ENCODE peak calls at places on chromosomes 1 and 21, in five cellular contexts. C is GM23338, T is Panc1, Q is K562, B is A549. A is an unnamed sample.

GRCh38 chr1:230713915-230714764 is at the start of gene AGT:
- DNase-seq in Q (no peak), B (no peak), T (no peak), C (no peak), A (no peak)

GRCh38 chr1:228463559-228464455 is 23.4 kb upstream of the RNF187 start:
- DNase-seq in C (peak), B (peak), T (no peak), Q (peak), A (peak)

GRCh38 chr1:18045206-18045605 is 62.4 kb upstream of the IGSF21 start:
- DNase-seq in T (no peak), Q (no peak), C (peak), B (no peak), A (no peak)

GRCh38 chr1:12524266-12524665 is 93.7 kb downstream of the DHRS3 start:
- DNase-seq in C (no peak), B (no peak), T (no peak), Q (no peak), A (no peak)

GRCh38 chr1:79603862-79604261 is 597.3 kb upstream of the ADGRL4 start:
- DNase-seq in T (no peak), Q (no peak), B (no peak), C (no peak), A (no peak)

GRCh38 chr1:11109361-11109760 is 9.7 kb upstream of the EXOSC10 start:
- DNase-seq in B (no peak), T (no peak), C (no peak), Q (no peak), A (no peak)

GRCh38 chr1:63688302-63688701 is 85.5 kb upstream of the ROR1 start:
- DNase-seq in B (no peak), Q (no peak), C (no peak), T (no peak), A (no peak)

GRCh38 chr1:117735045-117735992 is 129.5 kb downstream of the TENT5C start:
- DNase-seq in T (no peak), C (peak), Q (peak), B (peak), A (no peak)

GRCh38 chr1:114154963-114155322 is 1.3 kb upstream of the SYT6 start:
- DNase-seq in C (peak), Q (no peak), B (no peak), T (no peak), A (peak)

GRCh38 chr1:225987491-225988316 is 11.4 kb downstream of the SDE2 start:
- DNase-seq in B (peak), T (no peak), C (peak), Q (peak), A (peak)

GRCh38 chr1:35264035-35264434 is 4.5 kb upstream of the ZMYM4 start:
- DNase-seq in T (no peak), Q (no peak), B (no peak), C (no peak), A (no peak)

GRCh38 chr21:43916691-43917514 is 51.9 kb downstream of the AGPAT3 start:
- DNase-seq in T (no peak), B (no peak), C (no peak), Q (peak), A (no peak)

GRCh38 chr1:212520746-212521145 is 87.8 kb upstream of the ATF3 start:
- DNase-seq in C (no peak), B (no peak), Q (no peak), T (no peak), A (no peak)

GRCh38 chr1:109385417-109385816 is 12.3 kb downstream of the SORT1 start:
- DNase-seq in Q (no peak), B (no peak), C (no peak), T (no peak), A (no peak)

DNA sequence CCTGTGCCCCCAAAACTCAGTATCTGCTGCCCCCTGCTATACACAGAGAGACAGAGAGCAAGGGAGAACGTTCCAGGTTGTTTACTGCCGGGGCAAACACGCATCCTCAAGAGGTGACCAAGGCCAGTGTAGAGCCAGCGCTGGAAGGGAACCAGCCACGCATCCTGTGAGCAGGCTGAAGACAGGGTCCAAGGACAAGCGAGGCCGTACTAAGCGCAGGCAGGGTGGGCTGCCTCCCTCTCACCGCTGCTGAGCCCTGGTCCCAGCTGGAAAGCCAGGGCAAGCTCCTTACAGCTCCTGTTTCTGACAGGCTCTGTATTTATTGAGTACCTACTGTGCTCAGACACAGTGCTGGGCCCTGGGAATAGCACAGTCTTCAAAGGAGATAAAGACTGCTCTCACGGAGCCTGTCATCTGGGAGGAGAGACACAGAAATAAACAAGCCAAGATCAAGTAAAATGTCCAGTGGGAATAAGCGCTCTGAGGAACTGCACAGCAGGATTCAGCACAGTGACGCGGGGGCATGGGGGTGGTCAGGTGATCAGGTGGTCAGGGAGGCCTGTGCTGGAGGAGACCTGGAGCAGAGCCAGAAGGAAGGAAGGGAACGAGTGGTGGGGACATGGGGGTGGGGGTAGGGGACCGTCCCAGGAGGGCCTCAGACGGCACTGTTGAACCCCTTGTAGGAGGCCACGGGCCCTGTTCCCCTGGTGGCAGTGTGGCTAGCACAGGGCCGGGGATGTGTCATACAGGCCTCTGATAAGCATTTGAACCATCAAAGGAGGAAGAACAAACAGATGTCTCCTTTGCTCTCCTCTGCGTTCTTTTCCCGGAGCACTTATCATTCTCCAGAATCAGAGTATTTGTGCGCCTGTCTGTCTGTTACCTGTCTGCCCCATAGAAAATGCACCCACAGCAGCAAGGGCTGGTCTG is 37.8 kb upstream of the EFHD2 start:
- DNase-seq in C (no peak), B (no peak), Q (peak), T (no peak), A (peak)
- TF ChIP-seq REST in C (no peak), B (no peak), Q (no peak), T (no peak), A (no peak)

DNA sequence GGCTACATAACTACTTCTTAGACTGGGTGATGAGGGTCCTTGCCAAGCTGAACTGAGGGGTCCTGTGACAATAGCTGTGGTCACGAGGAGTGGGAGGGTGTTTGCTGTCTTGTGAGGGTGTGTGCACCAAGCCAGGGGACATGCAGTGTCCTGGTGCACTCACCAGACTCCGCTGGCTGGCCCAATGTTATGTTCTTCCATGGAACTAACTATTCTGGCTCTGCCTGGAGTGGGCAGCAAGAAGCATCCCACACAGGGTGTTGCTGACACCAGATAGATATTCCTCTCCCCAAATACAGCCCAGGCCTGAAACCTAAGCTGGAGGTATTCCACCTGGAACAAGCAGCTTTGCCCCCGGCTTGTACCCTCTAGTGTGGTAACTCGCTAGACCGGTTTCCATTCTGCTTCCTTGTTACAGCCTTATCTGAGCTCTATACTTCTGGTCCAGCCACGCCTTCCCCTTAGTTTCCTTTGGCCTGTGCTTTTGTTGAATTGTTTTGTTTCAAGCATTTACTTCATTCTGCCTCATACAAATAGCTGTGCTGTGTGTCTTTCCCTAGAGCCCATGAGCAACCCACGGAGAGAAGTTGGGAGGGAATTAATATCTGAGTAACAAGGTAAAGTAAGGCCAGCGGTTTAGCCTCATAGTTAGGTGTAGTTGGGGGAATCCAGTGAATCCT is 14.7 kb upstream of the LY9 start:
- DNase-seq in C (no peak), Q (no peak), T (no peak), B (no peak), A (no peak)
- TF ChIP-seq REST in C (no peak), Q (no peak), T (no peak), B (no peak), A (no peak)

GRCh38 chr1:30319765-30320580 is 403.4 kb downstream of the MATN1 start:
- DNase-seq in B (no peak), C (no peak), T (no peak), Q (no peak), A (no peak)

GRCh38 chr1:30320581-30320890 is 402.8 kb downstream of the MATN1 start:
- DNase-seq in C (no peak), B (no peak), T (no peak), Q (no peak), A (no peak)

GRCh38 chr1:30318864-30319718 is 404.3 kb downstream of the MATN1 start:
- DNase-seq in C (no peak), B (no peak), T (no peak), Q (no peak), A (no peak)

GRCh38 chr1:30317921-30318320 is 405.5 kb downstream of the MATN1 start:
- DNase-seq in B (no peak), Q (no peak), T (no peak), C (no peak), A (no peak)

DNA sequence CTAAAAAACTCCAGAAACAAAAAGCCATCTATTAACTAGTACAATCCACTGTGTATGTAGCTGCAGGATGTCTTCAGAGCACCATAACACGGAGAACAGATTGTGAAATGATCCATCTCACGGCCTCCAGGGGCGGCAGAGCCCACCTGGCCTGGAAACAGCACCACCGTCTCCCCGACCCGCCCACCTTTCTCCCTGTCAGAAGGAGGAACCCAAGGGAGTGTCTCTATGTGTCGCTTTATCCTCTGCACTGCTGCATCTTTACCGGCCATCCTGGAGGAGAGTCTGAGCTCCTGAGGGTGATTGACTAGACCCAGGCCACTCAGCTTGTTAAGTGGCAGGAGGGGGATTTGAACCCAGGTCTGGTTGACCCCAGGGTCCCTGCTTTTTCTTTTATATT is 405.0 kb downstream of the MATN1 start:
- DNase-seq in B (no peak), C (peak), Q (no peak), T (no peak), A (no peak)
- TF ChIP-seq REST in B (no peak), C (no peak), Q (no peak), T (no peak), A (no peak)

DNA sequence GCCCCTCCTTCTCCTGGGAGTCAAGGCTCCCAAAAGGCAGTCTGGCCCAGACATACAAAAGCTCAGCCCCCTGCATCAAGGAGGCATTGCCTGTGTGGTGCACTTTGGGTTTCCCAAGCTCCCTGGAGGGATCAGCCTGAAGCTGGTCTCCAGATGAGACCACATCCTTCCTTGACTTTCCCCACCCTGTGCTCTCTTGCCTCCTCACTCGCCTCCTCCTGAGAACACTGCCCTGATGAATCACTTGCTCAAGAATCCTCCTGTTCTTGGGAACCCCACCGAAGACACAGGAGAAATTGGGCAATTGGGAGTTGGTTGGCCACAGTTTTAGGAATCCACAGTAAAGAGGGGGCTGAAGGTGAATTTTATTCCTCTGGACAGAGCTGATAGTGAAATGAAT is 34.8 kb upstream of the LYST start:
- DNase-seq in Q (no peak), B (no peak), C (no peak), T (no peak), A (no peak)
- TF ChIP-seq REST in Q (no peak), B (no peak), C (no peak), T (no peak), A (no peak)

GRCh38 chr1:203180611-203181330 is 5.1 kb upstream of the MYBPH start:
- DNase-seq in B (no peak), T (no peak), Q (no peak), C (no peak), A (peak)
- TF ChIP-seq REST in B (no peak), T (no peak), Q (no peak), C (no peak), A (no peak)

GRCh38 chr1:42282867-42283583 is 52.0 kb downstream of the FOXJ3 start:
- DNase-seq in B (peak), C (no peak), Q (no peak), T (no peak), A (no peak)
- TF ChIP-seq REST in B (no peak), C (no peak), Q (no peak), T (no peak), A (no peak)

A was measured in SK-N-SH.